ENCODE peak calls at places on chromosomes 7 and 10, in five cellular contexts. P, R, U, F and W are unnamed samples.

GRCh38 chr7:37488163-37488759 is 39.6 kb upstream of the ELMO1 start:
- DNase-seq in P (no peak), R (no peak), U (no peak), F (peak), W (no peak)

GRCh38 chr10:94683214-94684054 is at the start of gene CYP2C18:
- DNase-seq in P (no peak), R (no peak), U (no peak), F (no peak), W (no peak)

GRCh38 chr10:62636825-62637248 is 167.7 kb upstream of the ADO start:
- DNase-seq in P (no peak), R (no peak), U (peak), F (no peak), W (peak)

GRCh38 chr10:69323622-69324021 is 45.3 kb downstream of the HK1 start:
- DNase-seq in P (no peak), R (no peak), U (no peak), F (no peak), W (no peak)

GRCh38 chr7:87876759-87877234 is 504 bp downstream of the DBF4 start:
- DNase-seq in P (no peak), R (peak), U (peak), F (peak), W (no peak)

GRCh38 chr10:11173062-11173461 is 155.4 kb downstream of the CELF2 start:
- DNase-seq in P (no peak), R (no peak), U (no peak), F (no peak), W (no peak)

GRCh38 chr7:2530076-2530967 is 10.7 kb downstream of the LFNG start:
- DNase-seq in P (peak), R (no peak), U (peak), F (no peak), W (peak)

GRCh38 chr10:129760003-129760315 is 204.1 kb downstream of the EBF3 start:
- DNase-seq in P (no peak), R (peak), U (no peak), F (no peak), W (no peak)

GRCh38 chr7:112063974-112064373 is 142.2 kb downstream of the DOCK4 start:
- DNase-seq in P (no peak), R (no peak), U (no peak), F (no peak), W (no peak)

GRCh38 chr10:101354584-101355070 is 662 bp downstream of the BTRC start:
- DNase-seq in P (no peak), R (no peak), U (no peak), F (no peak), W (no peak)

GRCh38 chr7:117072620-117073118 is 119.4 kb downstream of the ST7 start:
- DNase-seq in P (no peak), R (no peak), U (no peak), F (peak), W (peak)

GRCh38 chr10:35459449-35459847 is 123.1 kb downstream of the CCNY start:
- DNase-seq in P (no peak), R (no peak), U (no peak), F (no peak), W (no peak)

GRCh38 chr7:102085223-102085772 is 201.4 kb upstream of the SH2B2 start:
- DNase-seq in P (no peak), R (no peak), U (no peak), F (no peak), W (no peak)

GRCh38 chr7:132322981-132323380 is 253.3 kb downstream of the PLXNA4 start:
- DNase-seq in P (no peak), R (no peak), U (no peak), F (no peak), W (no peak)

GRCh38 chr7:7681191-7681935 is 37.0 kb downstream of the RPA3 start:
- DNase-seq in P (no peak), R (no peak), U (peak), F (peak), W (peak)

GRCh38 chr7:64886956-64887545 is 16.0 kb upstream of the ZNF273 start:
- DNase-seq in P (no peak), R (no peak), U (no peak), F (no peak), W (no peak)

GRCh38 chr10:114967071-114967470 is 29.1 kb downstream of the TRUB1 start:
- DNase-seq in P (no peak), R (no peak), U (no peak), F (peak), W (no peak)